ENCODE peak calls at places on chromosomes 3 and 15, in six cellular contexts. V is IMR-90, O is SK-N-SH, K is K562, U is A549, B is GM12878. T is an unnamed sample.

GRCh38 chr3:9136746-9137434 is 112.6 kb downstream of the SRGAP3 start:
- DNase-seq in O (no peak), B (no peak), U (no peak), K (no peak), V (no peak), T (no peak)

GRCh38 chr3:71987828-71988227 is 202.9 kb upstream of the PROK2 start:
- DNase-seq in O (no peak), K (no peak), V (no peak), B (no peak), U (no peak), T (no peak)

GRCh38 chr3:93961026-93961425 is 12.7 kb downstream of the PROS1 start:
- DNase-seq in V (no peak), U (no peak), B (no peak), O (no peak), K (no peak), T (no peak)

GRCh38 chr3:113514265-113514769 is 639 bp downstream of the SPICE1 start:
- DNase-seq in V (peak; percentile 12), U (no peak), O (no peak), K (no peak), B (no peak), T (peak; percentile 1)

GRCh38 chr3:42019144-42019952 is 57.4 kb upstream of the ULK4 start:
- DNase-seq in B (no peak), V (no peak), O (no peak), U (no peak), K (no peak), T (peak; percentile 63)

GRCh38 chr15:32844118-32844711 is 126.4 kb downstream of the GREM1 start:
- DNase-seq in B (no peak), O (peak; percentile 50), K (peak; percentile 26), V (peak; percentile 70), U (peak; percentile 40), T (peak; percentile 30)

GRCh38 chr15:55738715-55739114 is 4.2 kb downstream of the PRTG start:
- DNase-seq in B (no peak), O (no peak), K (no peak), U (no peak), V (no peak), T (no peak)

GRCh38 chr15:66039117-66039860 is 170.0 kb downstream of the RAB11A start:
- DNase-seq in V (no peak), B (no peak), U (no peak), K (no peak), O (no peak), T (no peak)

GRCh38 chr3:151203053-151203420 is at the start of gene GPR171:
- DNase-seq in O (no peak), K (no peak), V (no peak), B (peak; percentile 33), U (no peak), T (no peak)

GRCh38 chr3:17141699-17142098 is 256.9 kb downstream of the PLCL2 start:
- DNase-seq in O (no peak), U (no peak), B (no peak), V (no peak), K (no peak), T (no peak)

GRCh38 chr3:52851348-52851747 is 16.5 kb upstream of the MUSTN1 start:
- DNase-seq in B (no peak), U (peak; percentile 52), O (peak; percentile 87), V (peak; percentile 49), K (peak; percentile 70), T (peak; percentile 58)

GRCh38 chr15:99708563-99708962 is 24.7 kb downstream of the LYSMD4 start:
- DNase-seq in B (no peak), V (peak; percentile 91), O (no peak), U (peak; percentile 61), K (peak; percentile 44), T (no peak)

GRCh38 chr15:63860161-63860954 is 26.6 kb upstream of the HERC1 start:
- DNase-seq in V (no peak), B (no peak), O (no peak), U (no peak), K (peak; percentile 50), T (no peak)

GRCh38 chr3:190597291-190597690 is 83.4 kb downstream of the IL1RAP start:
- DNase-seq in B (no peak), K (no peak), V (no peak), U (no peak), O (no peak), T (no peak)

GRCh38 chr3:82080261-82080660 is 318.8 kb upstream of the GBE1 start:
- DNase-seq in U (no peak), O (no peak), B (no peak), K (no peak), V (no peak), T (no peak)

GRCh38 chr3:37499061-37499785 is 324.8 kb upstream of the LRRFIP2 start:
- DNase-seq in U (no peak), V (no peak), B (no peak), O (no peak), K (no peak), T (no peak)

GRCh38 chr3:147812186-147812911 is 403.2 kb downstream of the ZIC1 start:
- DNase-seq in U (no peak), O (no peak), B (no peak), K (no peak), V (no peak), T (no peak)

GRCh38 chr3:161316006-161316689 is 55.2 kb downstream of the SPTSSB start:
- DNase-seq in K (no peak), U (no peak), O (no peak), V (no peak), B (no peak), T (no peak)

GRCh38 chr3:97647441-97647840 is 117.1 kb upstream of the ARL6 start:
- DNase-seq in V (no peak), O (no peak), U (no peak), K (no peak), B (no peak), T (no peak)

GRCh38 chr3:64685800-64686445 is 1.9 kb downstream of the ADAMTS9 start:
- DNase-seq in K (peak; percentile 19), O (peak; percentile 84), U (peak; percentile 22), B (no peak), V (peak; percentile 88), T (peak; percentile 13)

GRCh38 chr3:71226565-71227281 is 356.8 kb downstream of the FOXP1 start:
- DNase-seq in O (no peak), U (no peak), B (peak; percentile 28), K (peak; percentile 26), V (peak; percentile 82), T (no peak)

GRCh38 chr3:32577621-32578556 is 7.2 kb upstream of the DYNC1LI1 start:
- DNase-seq in U (no peak), B (peak; percentile 66), K (no peak), O (no peak), V (peak; percentile 65), T (no peak)

GRCh38 chr15:25178835-25179672 is 224.3 kb downstream of the SNRPN start:
- DNase-seq in O (no peak), B (no peak), K (no peak), U (no peak), V (no peak), T (no peak)

GRCh38 chr3:55461896-55462295 is 25.2 kb downstream of the WNT5A start:
- DNase-seq in B (no peak), U (no peak), O (no peak), K (no peak), V (peak; percentile 89), T (no peak)

DNA sequence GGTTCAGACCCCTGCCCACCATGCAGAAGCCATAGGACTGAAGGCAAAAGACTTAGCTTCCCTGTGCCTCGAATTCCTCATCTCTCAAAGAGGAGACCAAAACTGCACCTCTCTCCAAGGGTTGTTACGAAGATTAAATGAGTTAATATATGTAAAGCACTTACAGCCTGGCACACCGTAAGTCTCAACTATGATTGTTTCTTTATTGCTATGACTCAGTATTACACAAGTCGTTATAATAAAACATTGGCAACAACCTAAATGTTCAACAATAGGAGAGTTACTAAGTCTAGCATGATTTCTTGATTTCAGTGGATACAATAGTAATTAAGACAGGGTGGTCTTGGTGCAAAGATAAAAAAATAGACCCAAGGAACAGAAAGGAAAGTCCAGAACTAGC is 19.6 kb upstream of the FGD5 start:
- DNase-seq in V (no peak), B (no peak), O (no peak), U (no peak), K (no peak), T (no peak)
- TF ChIP-seq SMC3 in V (no peak), B (no peak), O (no peak), U (no peak), K (no peak), T (no peak)

DNA sequence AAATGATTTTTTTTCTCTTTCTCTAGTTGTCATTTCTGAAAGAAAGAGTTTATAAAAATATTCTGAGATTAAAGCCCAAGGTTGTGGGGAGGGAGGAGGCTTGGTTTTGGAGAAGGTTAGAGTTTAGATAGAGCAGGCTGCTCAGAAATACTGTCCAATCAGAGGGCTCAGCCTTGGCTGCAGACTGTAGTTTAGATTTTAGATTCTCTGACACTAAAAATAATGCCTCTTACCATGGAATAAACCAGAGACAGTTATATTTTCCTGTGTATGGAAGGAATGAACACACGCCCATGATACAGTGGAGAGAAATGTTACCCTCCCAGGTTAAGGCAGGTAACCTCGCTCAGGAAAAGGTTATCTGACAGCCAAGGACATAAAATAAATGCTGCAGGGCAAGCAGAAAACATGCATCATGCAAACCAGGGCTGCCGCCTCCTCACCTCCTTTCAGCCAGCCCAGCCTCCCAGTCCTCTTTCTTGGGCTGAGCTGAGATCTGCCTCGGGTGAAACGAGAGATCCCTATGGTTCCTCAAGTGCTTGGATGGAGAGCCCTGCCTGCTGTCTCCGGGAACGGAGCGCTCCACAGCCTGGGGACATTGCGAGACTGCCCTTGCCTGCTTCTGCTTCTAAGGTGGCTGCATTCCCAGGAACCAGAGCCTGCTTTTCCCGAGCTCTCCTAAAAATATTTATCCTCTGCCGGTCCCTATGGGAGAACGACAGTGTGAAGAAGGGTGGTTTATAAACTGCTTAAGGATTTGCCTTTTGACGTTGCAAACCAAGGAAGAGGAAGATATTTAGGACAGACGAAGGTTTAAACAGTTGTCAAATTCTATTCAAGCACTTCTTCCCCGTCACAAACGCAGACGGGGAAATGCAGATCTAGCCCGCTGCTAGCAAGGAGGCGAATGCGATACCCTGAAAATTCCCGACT is 825 bp downstream of the NCEH1 start:
- DNase-seq in K (peak; percentile 33), V (peak; percentile 41), O (peak; percentile 44), B (no peak), U (no peak), T (no peak)
- TF ChIP-seq RAD21 in K (no peak), V (no peak), O (no peak), B (no peak), U (no peak), T (no peak)

GRCh38 chr3:188266581-188267274 is 112.8 kb downstream of the LPP start:
- DNase-seq in B (no peak), K (no peak), U (no peak), V (peak; percentile 86), O (no peak), T (no peak)
- TF ChIP-seq SMC3 in B (no peak), K (no peak), U (no peak), V (no peak), O (no peak), T (no peak)

GRCh38 chr15:44535092-44535491 is 1.9 kb upstream of the EIF3J start:
- DNase-seq in K (no peak), U (no peak), B (no peak), O (no peak), V (no peak), T (no peak)

GRCh38 chr15:44536962-44537727 is at the start of gene EIF3J:
- DNase-seq in V (peak; percentile 97), B (peak; percentile 82), U (peak; percentile 79), O (peak; percentile 97), K (peak; percentile 96), T (peak; percentile 91)

GRCh38 chr15:44535509-44536297 is 1.2 kb upstream of the EIF3J start:
- DNase-seq in O (peak; percentile 35), U (no peak), K (peak; percentile 12), V (no peak), B (no peak), T (peak; percentile 15)

GRCh38 chr15:44536298-44536961 is 517 bp upstream of the EIF3J start:
- DNase-seq in K (peak; percentile 87), O (peak; percentile 92), V (peak; percentile 68), U (peak; percentile 72), B (no peak), T (peak; percentile 77)

GRCh38 chr15:44537728-44538240 is 837 bp downstream of the EIF3J start:
- DNase-seq in U (peak; percentile 25), B (no peak), K (peak; percentile 50), V (peak; percentile 43), O (peak; percentile 33), T (peak; percentile 49)
- TF ChIP-seq RAD21 in U (no peak), B (no peak), K (no peak), V (no peak), O (no peak), T (no peak)